ENCODE peak calls at places on chromosomes 13 and 19, in five cellular contexts. One of them, this sample, is unnamed.

GRCh38 chr19:48807590-48808308 is 3.1 kb downstream of the BCAT2 start:
- DNase-seq in AG09319: no peak
- DNase-seq in uterus: no peak
- DNase-seq in HFFc6: no peak
- DNase-seq in CD8-positive, alpha-beta T cell: no peak
- DNase-seq in this sample: no peak

GRCh38 chr13:33723365-33723764 is 94.6 kb upstream of the RFC3 start:
- DNase-seq in CD8-positive, alpha-beta T cell: no peak
- DNase-seq in HFFc6: no peak
- DNase-seq in uterus: no peak
- DNase-seq in AG09319: no peak
- DNase-seq in this sample: no peak

GRCh38 chr13:64239372-64239771 is 2823.7 kb upstream of the PCDH20 start:
- DNase-seq in HFFc6: peak
- DNase-seq in AG09319: no peak
- DNase-seq in uterus: no peak
- DNase-seq in CD8-positive, alpha-beta T cell: no peak
- DNase-seq in this sample: no peak

GRCh38 chr19:39321832-39322176 is 1.1 kb upstream of the LRFN1 start:
- DNase-seq in uterus: no peak
- DNase-seq in HFFc6: no peak
- DNase-seq in AG09319: no peak
- DNase-seq in CD8-positive, alpha-beta T cell: no peak
- DNase-seq in this sample: no peak

GRCh38 chr13:41356788-41357187 is 45.7 kb downstream of the NAA16 start:
- DNase-seq in AG09319: no peak
- DNase-seq in HFFc6: no peak
- DNase-seq in uterus: no peak
- DNase-seq in CD8-positive, alpha-beta T cell: peak
- DNase-seq in this sample: no peak

GRCh38 chr13:96179309-96179708 is 89.4 kb downstream of the HS6ST3 start:
- DNase-seq in AG09319: no peak
- DNase-seq in CD8-positive, alpha-beta T cell: no peak
- DNase-seq in HFFc6: no peak
- DNase-seq in uterus: no peak
- DNase-seq in this sample: no peak

GRCh38 chr19:35943542-35944301 is 7.5 kb downstream of the LRFN3 start:
- DNase-seq in HFFc6: no peak
- DNase-seq in AG09319: no peak
- DNase-seq in CD8-positive, alpha-beta T cell: no peak
- DNase-seq in uterus: no peak
- DNase-seq in this sample: no peak

GRCh38 chr19:49930483-49931011 is 1.2 kb upstream of the NUP62 start:
- DNase-seq in uterus: peak
- DNase-seq in HFFc6: no peak
- DNase-seq in CD8-positive, alpha-beta T cell: no peak
- DNase-seq in AG09319: no peak
- DNase-seq in this sample: no peak

GRCh38 chr13:44431150-44431549 is 57.5 kb downstream of the SERP2 start:
- DNase-seq in HFFc6: no peak
- DNase-seq in uterus: no peak
- DNase-seq in CD8-positive, alpha-beta T cell: no peak
- DNase-seq in AG09319: no peak
- DNase-seq in this sample: peak

GRCh38 chr19:4114181-4114580 is 9.7 kb downstream of the MAP2K2 start:
- DNase-seq in uterus: no peak
- DNase-seq in CD8-positive, alpha-beta T cell: no peak
- DNase-seq in HFFc6: no peak
- DNase-seq in AG09319: no peak
- DNase-seq in this sample: no peak

GRCh38 chr19:43592800-43593350 is 3.1 kb downstream of the IRGQ start:
- DNase-seq in AG09319: no peak
- DNase-seq in uterus: no peak
- DNase-seq in HFFc6: no peak
- DNase-seq in CD8-positive, alpha-beta T cell: no peak
- DNase-seq in this sample: no peak

GRCh38 chr19:5665781-5666513 is 14.4 kb downstream of the MICOS13 start:
- DNase-seq in AG09319: no peak
- DNase-seq in HFFc6: peak
- DNase-seq in uterus: no peak
- DNase-seq in CD8-positive, alpha-beta T cell: no peak
- DNase-seq in this sample: no peak
- TF ChIP-seq CTCF in AG09319: peak
- TF ChIP-seq CTCF in HFFc6: peak
- TF ChIP-seq CTCF in uterus: no peak
- TF ChIP-seq CTCF in CD8-positive, alpha-beta T cell: no peak
- TF ChIP-seq CTCF in this sample: no peak

DNA sequence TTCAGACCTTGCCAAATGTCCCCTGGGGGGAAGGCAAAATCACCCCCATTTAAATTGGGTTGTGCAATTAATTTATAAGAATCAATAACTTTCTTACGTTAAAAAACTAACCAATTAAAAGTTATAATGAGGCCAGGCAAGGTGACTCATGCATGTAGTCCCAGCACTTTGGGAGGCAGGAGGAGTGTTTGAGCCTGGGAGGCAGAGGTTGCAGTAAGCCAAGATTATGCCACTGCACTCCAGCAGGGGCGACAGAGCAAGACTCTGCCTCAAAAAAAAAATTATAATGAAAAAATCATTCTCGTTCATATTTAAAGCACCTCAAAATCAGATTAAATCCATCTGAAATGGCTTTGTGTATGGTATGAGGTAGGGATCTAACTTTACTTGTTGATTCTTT is 18.4 kb upstream of the SIGLEC14 start:
- DNase-seq in CD8-positive, alpha-beta T cell: no peak
- DNase-seq in uterus: no peak
- DNase-seq in HFFc6: peak
- DNase-seq in AG09319: no peak
- DNase-seq in this sample: no peak
- TF ChIP-seq CTCF in CD8-positive, alpha-beta T cell: no peak
- TF ChIP-seq CTCF in uterus: no peak
- TF ChIP-seq CTCF in HFFc6: peak
- TF ChIP-seq CTCF in AG09319: peak
- TF ChIP-seq CTCF in this sample: peak

GRCh38 chr19:10390652-10391286 is 10.4 kb upstream of the TYK2 start:
- DNase-seq in uterus: peak
- DNase-seq in CD8-positive, alpha-beta T cell: peak
- DNase-seq in AG09319: peak
- DNase-seq in HFFc6: peak
- DNase-seq in this sample: peak

GRCh38 chr19:10388957-10389356 is 8.6 kb upstream of the TYK2 start:
- DNase-seq in uterus: peak
- DNase-seq in CD8-positive, alpha-beta T cell: peak
- DNase-seq in AG09319: peak
- DNase-seq in HFFc6: peak
- DNase-seq in this sample: peak

GRCh38 chr19:10393137-10393536 is 10.2 kb downstream of the CDC37 start:
- DNase-seq in HFFc6: no peak
- DNase-seq in CD8-positive, alpha-beta T cell: no peak
- DNase-seq in AG09319: no peak
- DNase-seq in uterus: no peak
- DNase-seq in this sample: no peak

GRCh38 chr19:10392120-10392519 is 11.2 kb downstream of the CDC37 start:
- DNase-seq in HFFc6: no peak
- DNase-seq in CD8-positive, alpha-beta T cell: no peak
- DNase-seq in AG09319: no peak
- DNase-seq in uterus: no peak
- DNase-seq in this sample: no peak

GRCh38 chr19:10389863-10390262 is 9.5 kb upstream of the TYK2 start:
- DNase-seq in HFFc6: no peak
- DNase-seq in uterus: no peak
- DNase-seq in AG09319: no peak
- DNase-seq in CD8-positive, alpha-beta T cell: no peak
- DNase-seq in this sample: no peak
- TF ChIP-seq CTCF in HFFc6: no peak
- TF ChIP-seq CTCF in uterus: no peak
- TF ChIP-seq CTCF in AG09319: no peak
- TF ChIP-seq CTCF in CD8-positive, alpha-beta T cell: no peak
- TF ChIP-seq CTCF in this sample: peak

DNA sequence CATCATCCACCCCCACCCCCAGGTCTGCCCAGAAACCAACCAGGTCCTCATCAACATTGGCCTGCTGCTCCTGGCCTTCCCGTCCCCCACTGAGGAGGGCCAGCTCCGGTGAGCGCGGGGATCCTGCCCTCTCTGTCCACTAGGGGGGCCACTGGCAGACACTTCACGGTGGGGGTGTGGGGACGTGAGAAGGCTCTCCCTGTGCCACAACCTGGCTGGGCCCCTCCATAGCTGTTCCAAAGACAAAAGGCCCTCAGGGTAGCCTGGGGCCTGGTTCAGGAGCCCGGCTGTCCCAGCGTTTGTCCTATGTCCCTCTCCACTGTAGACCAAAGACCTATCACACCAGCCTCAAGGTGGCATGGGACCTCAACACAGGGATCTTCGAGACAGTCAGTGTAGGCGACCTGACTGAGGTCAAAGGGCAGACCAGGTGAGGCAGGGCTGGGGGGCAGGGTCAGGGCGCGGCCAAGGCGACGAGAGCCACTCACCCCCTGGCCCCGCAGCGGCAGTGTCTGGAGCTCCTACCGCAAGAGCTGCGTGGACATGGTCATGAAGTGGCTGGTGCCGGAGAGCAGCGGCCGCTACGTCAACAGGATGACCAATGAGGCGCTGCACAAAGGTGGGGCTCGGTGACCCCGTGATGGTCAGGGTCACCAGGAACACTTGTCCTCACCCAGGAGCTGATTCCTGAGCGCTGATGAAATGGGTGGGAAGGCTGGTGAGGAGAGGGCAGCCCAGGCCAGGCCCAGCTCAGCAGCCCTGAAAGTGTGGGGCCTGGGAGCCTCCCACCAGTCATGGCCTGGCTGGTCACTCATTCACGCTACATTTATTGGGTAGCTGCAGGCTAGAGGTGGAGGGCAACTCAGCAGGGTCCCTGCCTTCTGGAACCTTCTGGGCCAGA is 7.9 kb downstream of the DCAF15 start:
- DNase-seq in uterus: no peak
- DNase-seq in AG09319: no peak
- DNase-seq in HFFc6: no peak
- DNase-seq in CD8-positive, alpha-beta T cell: no peak
- DNase-seq in this sample: no peak
- TF ChIP-seq CTCF in uterus: no peak
- TF ChIP-seq CTCF in AG09319: peak
- TF ChIP-seq CTCF in HFFc6: peak
- TF ChIP-seq CTCF in CD8-positive, alpha-beta T cell: peak
- TF ChIP-seq CTCF in this sample: peak

DNA sequence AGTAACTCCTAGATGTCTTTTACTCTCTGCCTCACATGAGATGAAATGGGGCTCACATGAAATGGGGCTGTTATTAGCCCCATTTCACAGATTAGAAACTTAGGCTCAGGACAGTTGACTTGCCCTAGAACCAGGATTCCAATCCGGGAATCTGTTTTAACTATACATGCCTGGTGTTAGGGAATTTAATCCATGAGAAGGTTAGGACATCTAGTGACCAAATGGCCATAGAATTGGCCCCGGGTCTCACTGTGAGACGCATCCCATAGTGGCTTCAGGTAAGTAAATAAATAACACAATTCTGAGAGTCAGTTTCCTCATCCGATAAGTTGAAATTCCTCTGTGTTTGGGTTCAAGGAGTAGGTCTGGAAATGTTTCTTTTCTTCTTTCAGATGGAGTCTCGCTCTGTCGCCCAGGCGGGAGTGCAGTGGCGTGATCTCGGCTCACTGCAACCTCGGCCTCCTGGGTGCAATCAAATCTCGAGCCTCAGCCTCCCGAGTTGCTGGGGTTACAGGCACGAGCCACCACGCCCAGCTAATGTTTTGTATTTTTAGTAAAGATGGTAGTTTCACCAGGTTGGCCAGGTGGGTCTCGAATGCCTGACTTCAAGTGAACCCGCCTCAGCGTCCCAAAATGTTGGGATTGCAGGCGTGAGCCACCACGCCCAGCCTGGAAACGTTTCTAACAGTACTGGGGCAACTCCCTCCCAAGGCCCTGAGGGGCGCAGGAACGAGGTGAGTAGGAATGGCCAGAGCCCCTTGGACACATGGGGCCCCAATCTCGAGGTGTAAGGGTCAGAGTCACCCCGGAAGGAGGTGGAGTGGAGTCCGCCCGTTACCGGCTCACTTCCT is 1.2 kb upstream of the ZNF574 start:
- DNase-seq in uterus: no peak
- DNase-seq in CD8-positive, alpha-beta T cell: no peak
- DNase-seq in AG09319: no peak
- DNase-seq in HFFc6: no peak
- DNase-seq in this sample: no peak
- TF ChIP-seq CTCF in uterus: no peak
- TF ChIP-seq CTCF in CD8-positive, alpha-beta T cell: no peak
- TF ChIP-seq CTCF in AG09319: no peak
- TF ChIP-seq CTCF in HFFc6: no peak
- TF ChIP-seq CTCF in this sample: no peak

DNA sequence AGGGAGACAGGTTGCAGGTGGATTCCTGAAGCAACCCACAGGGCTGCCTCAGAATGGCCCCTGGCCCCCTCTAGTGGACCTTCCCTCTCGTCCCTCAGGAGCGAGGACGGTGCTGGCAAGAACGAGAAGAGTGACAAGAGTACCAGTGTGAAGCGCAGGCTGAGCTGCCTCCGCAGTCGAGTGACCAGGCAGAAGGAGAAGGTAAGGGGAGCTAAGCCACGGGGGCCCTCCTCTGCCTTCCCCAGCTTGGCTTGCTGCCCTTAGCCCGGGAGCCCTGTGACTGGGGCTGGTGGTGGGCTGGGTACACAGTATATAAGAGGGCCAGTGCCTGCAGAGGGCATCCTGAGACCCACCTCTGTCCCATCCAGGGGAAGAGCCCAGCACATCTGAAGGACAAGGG is 34.0 kb downstream of the ARHGEF18 start:
- DNase-seq in CD8-positive, alpha-beta T cell: no peak
- DNase-seq in HFFc6: no peak
- DNase-seq in uterus: no peak
- DNase-seq in AG09319: no peak
- DNase-seq in this sample: no peak
- TF ChIP-seq CTCF in CD8-positive, alpha-beta T cell: no peak
- TF ChIP-seq CTCF in HFFc6: peak
- TF ChIP-seq CTCF in uterus: no peak
- TF ChIP-seq CTCF in AG09319: no peak
- TF ChIP-seq CTCF in this sample: peak

GRCh38 chr13:55517312-55517711 is 1623.4 kb upstream of the PRR20A start:
- DNase-seq in HFFc6: no peak
- DNase-seq in CD8-positive, alpha-beta T cell: no peak
- DNase-seq in uterus: no peak
- DNase-seq in AG09319: no peak
- DNase-seq in this sample: no peak
- TF ChIP-seq CTCF in HFFc6: no peak
- TF ChIP-seq CTCF in CD8-positive, alpha-beta T cell: no peak
- TF ChIP-seq CTCF in uterus: no peak
- TF ChIP-seq CTCF in AG09319: no peak
- TF ChIP-seq CTCF in this sample: peak

GRCh38 chr19:10419200-10419645 is 1.1 kb upstream of the PDE4A start:
- DNase-seq in uterus: no peak
- DNase-seq in AG09319: no peak
- DNase-seq in CD8-positive, alpha-beta T cell: no peak
- DNase-seq in HFFc6: no peak
- DNase-seq in this sample: no peak
- TF ChIP-seq CTCF in uterus: no peak
- TF ChIP-seq CTCF in AG09319: no peak
- TF ChIP-seq CTCF in CD8-positive, alpha-beta T cell: no peak
- TF ChIP-seq CTCF in HFFc6: no peak
- TF ChIP-seq CTCF in this sample: no peak

GRCh38 chr13:32432856-32433255 is 4.9 kb upstream of the N4BP2L1 start:
- DNase-seq in CD8-positive, alpha-beta T cell: no peak
- DNase-seq in uterus: no peak
- DNase-seq in HFFc6: no peak
- DNase-seq in AG09319: no peak
- DNase-seq in this sample: no peak
- TF ChIP-seq CTCF in CD8-positive, alpha-beta T cell: no peak
- TF ChIP-seq CTCF in uterus: no peak
- TF ChIP-seq CTCF in HFFc6: no peak
- TF ChIP-seq CTCF in AG09319: no peak
- TF ChIP-seq CTCF in this sample: no peak